ENCODE peak calls at places on chromosome 10, in nine cellular contexts. I, O, N, D, U, J, M, W and R are unnamed samples.

GRCh38 chr10:18402766-18403346 is 248.5 kb downstream of the NSUN6 start:
- DNase-seq in I (no peak), O (no peak), N (no peak), D (no peak), U (no peak), J (no peak), M (no peak), W (no peak), R (no peak)

GRCh38 chr10:120689766-120690539 is 161.2 kb upstream of the WDR11 start:
- DNase-seq in I (no peak), O (no peak), N (no peak), D (no peak), U (no peak), J (no peak), M (no peak), W (no peak), R (no peak)

GRCh38 chr10:132464256-132465192 is 67.5 kb downstream of the PWWP2B start:
- DNase-seq in I (no peak), O (no peak), N (no peak), D (no peak), U (peak; percentile 18), J (no peak), M (no peak), W (no peak), R (peak; percentile 94)

GRCh38 chr10:43940898-43941777 is 292.5 kb upstream of the ZNF32 start:
- DNase-seq in I (no peak), O (no peak), N (no peak), D (no peak), U (no peak), J (no peak), M (no peak), W (no peak), R (peak; percentile 53)

GRCh38 chr10:46539596-46540411 is 16.7 kb downstream of the GPRIN2 start:
- DNase-seq in I (no peak), O (peak; percentile 90), N (no peak), D (no peak), U (no peak), J (no peak), M (no peak), W (peak; percentile 100), R (no peak)

GRCh38 chr10:56507033-56507432 is 146.0 kb upstream of the ZWINT start:
- DNase-seq in I (no peak), O (no peak), N (no peak), D (no peak), U (no peak), J (no peak), M (no peak), W (no peak), R (no peak)

GRCh38 chr10:132450825-132451505 is 54.0 kb downstream of the PWWP2B start:
- DNase-seq in I (no peak), O (no peak), N (no peak), D (no peak), U (no peak), J (no peak), M (no peak), W (no peak), R (no peak)

GRCh38 chr10:118522791-118523498 is 72.5 kb downstream of the PRLHR start:
- DNase-seq in I (no peak), O (peak; percentile 40), N (no peak), D (peak; percentile 95), U (no peak), J (peak; percentile 55), M (no peak), W (peak; percentile 2), R (no peak)

GRCh38 chr10:70222340-70222794 is 10.9 kb downstream of the PPA1 start:
- DNase-seq in I (no peak), O (peak; percentile 24), N (no peak), D (peak; percentile 85), U (no peak), J (peak; percentile 68), M (no peak), W (no peak), R (no peak)

GRCh38 chr10:43292745-43293676 is 26.1 kb upstream of the RASGEF1A start:
- DNase-seq in I (peak; percentile 36), O (peak; percentile 51), N (peak; percentile 54), D (peak; percentile 55), U (no peak), J (peak; percentile 67), M (peak; percentile 14), W (peak; percentile 21), R (no peak)

GRCh38 chr10:45470098-45471012 is 96.3 kb downstream of the ALOX5 start:
- DNase-seq in I (peak; percentile 29), O (peak; percentile 89), N (peak; percentile 46), D (no peak), U (no peak), J (peak; percentile 53), M (no peak), W (no peak), R (no peak)

GRCh38 chr10:94578790-94579189 is 33.2 kb downstream of the HELLS start:
- DNase-seq in I (no peak), O (no peak), N (no peak), D (no peak), U (no peak), J (no peak), M (no peak), W (no peak), R (no peak)

GRCh38 chr10:76082956-76083355 is 651.5 kb downstream of the LRMDA start:
- DNase-seq in I (no peak), O (peak; percentile 55), N (no peak), D (no peak), U (no peak), J (peak; percentile 96), M (no peak), W (peak; percentile 45), R (no peak)

GRCh38 chr10:7408494-7409044 is 2.3 kb downstream of the SFMBT2 start:
- DNase-seq in I (peak; percentile 31), O (no peak), N (peak; percentile 53), D (peak; percentile 49), U (peak; percentile 34), J (peak; percentile 67), M (no peak), W (peak; percentile 29), R (no peak)

GRCh38 chr10:70320751-70321150 is 36.9 kb upstream of the NPFFR1 start:
- DNase-seq in I (no peak), O (peak; percentile 17), N (no peak), D (no peak), U (no peak), J (no peak), M (no peak), W (no peak), R (peak; percentile 56)

GRCh38 chr10:88157981-88158465 is 294.6 kb downstream of the PTEN start:
- DNase-seq in I (no peak), O (peak; percentile 92), N (no peak), D (peak; percentile 79), U (no peak), J (no peak), M (no peak), W (peak; percentile 83), R (no peak)

GRCh38 chr10:31490858-31491504 is 172.0 kb downstream of the ZEB1 start:
- DNase-seq in I (no peak), O (peak; percentile 74), N (peak; percentile 34), D (no peak), U (no peak), J (peak; percentile 46), M (peak; percentile 14), W (peak; percentile 40), R (no peak)

GRCh38 chr10:119003572-119004289 is 25.8 kb upstream of the NANOS1 start:
- DNase-seq in I (no peak), O (no peak), N (no peak), D (peak; percentile 52), U (no peak), J (no peak), M (no peak), W (no peak), R (no peak)

GRCh38 chr10:35005868-35006267 is 84.3 kb downstream of the CUL2 start:
- DNase-seq in I (no peak), O (peak; percentile 99), N (no peak), D (peak; percentile 87), U (no peak), J (no peak), M (no peak), W (peak; percentile 42), R (no peak)

GRCh38 chr10:111999915-112000302 is 183.7 kb downstream of the GPAM start:
- DNase-seq in I (no peak), O (no peak), N (no peak), D (no peak), U (no peak), J (peak; percentile 35), M (no peak), W (no peak), R (no peak)

GRCh38 chr10:1643911-1644810 is 93.2 kb downstream of the ADARB2 start:
- DNase-seq in I (no peak), O (no peak), N (no peak), D (no peak), U (no peak), J (no peak), M (peak; percentile 45), W (no peak), R (peak; percentile 33)

GRCh38 chr10:124909563-124909962 is 32.4 kb upstream of the ZRANB1 start:
- DNase-seq in I (no peak), O (no peak), N (no peak), D (no peak), U (no peak), J (no peak), M (no peak), W (no peak), R (no peak)

GRCh38 chr10:32241946-32242345 is 105.0 kb downstream of the EPC1 start:
- DNase-seq in I (no peak), O (no peak), N (no peak), D (no peak), U (no peak), J (no peak), M (no peak), W (no peak), R (no peak)

GRCh38 chr10:86327954-86328705 is 38.5 kb downstream of the GRID1 start:
- DNase-seq in I (no peak), O (no peak), N (no peak), D (no peak), U (no peak), J (no peak), M (no peak), W (no peak), R (no peak)

GRCh38 chr10:13053794-13054462 is 46.0 kb upstream of the OPTN start:
- DNase-seq in I (no peak), O (no peak), N (no peak), D (peak; percentile 26), U (no peak), J (peak; percentile 17), M (peak; percentile 33), W (no peak), R (no peak)